ENCODE peak calls at places on chromosomes 6 and 20, in nine cellular contexts. H is uterus, W is MM.1S, C is astrocyte of the cerebellum, L is coronary artery, U is psoas muscle, B is cardiac fibroblast, X is A673, P is cardiac muscle cell. E is an unnamed sample.

GRCh38 chr20:57577679-57578475 is 17.0 kb downstream of the PCK1 start:
- DNase-seq in H (no peak), W (no peak), C (no peak), L (no peak), U (no peak), B (no peak), X (no peak), P (no peak), E (no peak)

GRCh38 chr6:148523051-148523450 is 180.4 kb downstream of the SASH1 start:
- DNase-seq in H (no peak), W (no peak), C (no peak), L (no peak), U (no peak), B (peak; percentile 95), X (no peak), P (no peak), E (no peak)

GRCh38 chr6:3233321-3233720 is 5.9 kb upstream of the TUBB2B start:
- DNase-seq in H (no peak), W (no peak), C (no peak), L (no peak), U (no peak), B (no peak), X (no peak), P (no peak), E (no peak)

GRCh38 chr6:52399511-52400315 is 20.4 kb upstream of the EFHC1 start:
- DNase-seq in H (no peak), W (peak; percentile 51), C (peak; percentile 61), L (no peak), U (no peak), B (peak; percentile 79), X (peak; percentile 58), P (peak; percentile 72), E (no peak)

GRCh38 chr6:44222486-44222986 is 859 bp upstream of the SLC29A1 start:
- DNase-seq in H (no peak), W (no peak), C (no peak), L (no peak), U (no peak), B (no peak), X (no peak), P (no peak), E (no peak)

GRCh38 chr6:3164388-3164787 is 7.0 kb upstream of the TUBB2A start:
- DNase-seq in H (no peak), W (no peak), C (no peak), L (no peak), U (no peak), B (no peak), X (no peak), P (no peak), E (no peak)

GRCh38 chr6:134424131-134424794 is 106.4 kb upstream of the SGK1 start:
- DNase-seq in H (no peak), W (no peak), C (no peak), L (no peak), U (no peak), B (peak; percentile 74), X (no peak), P (no peak), E (no peak)

GRCh38 chr6:39593644-39594043 is 131.6 kb downstream of the KIF6 start:
- DNase-seq in H (no peak), W (no peak), C (no peak), L (no peak), U (no peak), B (no peak), X (no peak), P (no peak), E (no peak)

GRCh38 chr6:38137609-38138008 is 318.1 kb downstream of the ZFAND3 start:
- DNase-seq in H (no peak), W (no peak), C (no peak), L (no peak), U (no peak), B (no peak), X (no peak), P (no peak), E (no peak)

GRCh38 chr6:151627689-151628444 is 134.1 kb downstream of the CCDC170 start:
- DNase-seq in H (no peak), W (no peak), C (no peak), L (no peak), U (no peak), B (no peak), X (peak; percentile 38), P (no peak), E (no peak)

GRCh38 chr6:118896339-118897136 is 2.6 kb downstream of the ASF1A start:
- DNase-seq in H (no peak), W (peak; percentile 69), C (no peak), L (no peak), U (no peak), B (peak; percentile 80), X (peak; percentile 69), P (peak; percentile 24), E (no peak)
- H3K4me3 ChIP-seq in H (no peak overlapping the region), W (peak overlapping the region; percentile 81), C (peak overlapping the region; percentile 81), L (no peak overlapping the region), U (peak overlapping the region; percentile 96), B (peak overlapping the region; percentile 70), X (peak overlapping the region; percentile 81), P (peak overlapping the region; percentile 57), E (no peak overlapping the region)

GRCh38 chr20:61254881-61255589 is 3.0 kb downstream of the CDH4 start:
- DNase-seq in H (no peak), W (no peak), C (no peak), L (no peak), U (no peak), B (peak; percentile 64), X (no peak), P (no peak), E (no peak)

GRCh38 chr20:61253640-61254511 is 1.8 kb downstream of the CDH4 start:
- DNase-seq in H (no peak), W (no peak), C (no peak), L (no peak), U (no peak), B (peak; percentile 22), X (peak; percentile 54), P (peak; percentile 61), E (no peak)

GRCh38 chr20:61251529-61252393 is at the start of gene CDH4:
- DNase-seq in H (no peak), W (no peak), C (no peak), L (no peak), U (no peak), B (no peak), X (peak; percentile 22), P (peak; percentile 63), E (no peak)

GRCh38 chr20:61252601-61253263 is 671 bp downstream of the CDH4 start:
- DNase-seq in H (no peak), W (no peak), C (no peak), L (no peak), U (no peak), B (peak; percentile 20), X (peak; percentile 24), P (peak; percentile 37), E (no peak)

DNA sequence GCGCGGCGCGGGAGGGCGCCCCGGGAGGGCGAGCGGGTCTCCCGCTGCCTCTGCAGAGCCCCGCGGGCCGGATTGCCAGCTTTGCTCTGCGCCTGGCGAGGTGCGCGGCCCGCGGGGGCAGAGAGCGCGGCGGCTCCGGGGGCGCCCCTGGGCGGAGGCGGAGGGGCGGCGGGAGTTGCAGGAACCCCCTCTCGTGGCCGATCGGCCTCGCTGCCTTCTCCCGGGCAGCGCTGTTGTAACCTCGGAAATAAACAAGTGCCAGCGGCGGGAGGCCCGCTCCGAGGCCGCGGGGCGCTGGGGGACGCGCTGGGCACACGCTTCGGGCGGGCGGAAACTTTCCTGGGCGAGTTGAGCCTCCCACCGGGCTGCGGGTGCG is 1.2 kb downstream of the CDH4 start:
- DNase-seq in H (no peak), W (no peak), C (no peak), L (no peak), U (no peak), B (peak; percentile 38), X (peak; percentile 60), P (peak; percentile 67), E (no peak)
- TF ChIP-seq CTCF in H (no peak), W (no peak), C (peak; percentile 52), L (no peak), U (no peak), B (no peak), X (peak; percentile 30), P (peak; percentile 25), E (peak; percentile 38)

GRCh38 chr6:110040716-110041115 is 62.6 kb downstream of the GPR6 start:
- DNase-seq in H (no peak), W (no peak), C (no peak), L (no peak), U (no peak), B (no peak), X (no peak), P (no peak), E (no peak)

GRCh38 chr6:110039364-110039995 is 61.4 kb downstream of the GPR6 start:
- DNase-seq in H (peak; percentile 82), W (peak; percentile 82), C (peak; percentile 80), L (peak; percentile 83), U (peak; percentile 85), B (peak; percentile 93), X (peak; percentile 93), P (peak; percentile 87), E (peak; percentile 64)

GRCh38 chr6:110041149-110041548 is 63.0 kb downstream of the GPR6 start:
- DNase-seq in H (no peak), W (no peak), C (no peak), L (no peak), U (no peak), B (no peak), X (no peak), P (no peak), E (no peak)

GRCh38 chr6:110041830-110042229 is 63.7 kb downstream of the GPR6 start:
- DNase-seq in H (no peak), W (no peak), C (no peak), L (no peak), U (no peak), B (no peak), X (no peak), P (no peak), E (no peak)

DNA sequence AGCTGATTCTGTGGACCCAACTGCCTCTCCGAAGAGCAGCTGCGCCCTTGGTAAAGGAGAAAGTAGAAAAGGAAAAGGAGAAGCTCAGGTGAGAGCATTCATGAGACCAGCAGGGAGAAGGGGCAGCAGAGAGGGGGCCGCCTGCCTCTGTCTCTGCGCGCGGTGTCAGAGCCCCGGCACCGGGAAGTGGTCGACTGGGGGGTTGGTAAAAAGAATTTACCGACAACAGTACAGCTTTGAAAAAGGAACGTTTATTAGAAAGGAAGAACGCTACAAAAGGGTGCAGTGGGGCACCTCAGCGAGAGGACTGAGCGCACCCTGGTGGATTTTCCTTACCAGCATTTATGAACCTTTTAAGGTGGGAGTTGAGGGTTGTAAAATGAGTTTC is 61.9 kb downstream of the GPR6 start:
- DNase-seq in H (no peak), W (peak; percentile 39), C (no peak), L (peak; percentile 62), U (no peak), B (peak; percentile 42), X (peak; percentile 71), P (peak; percentile 37), E (no peak)
- H3K4me3 ChIP-seq in H (peak overlapping the region; percentile 26), W (peak overlapping the region; percentile 56), C (peak overlapping the region; percentile 13), L (peak overlapping the region; percentile 33), U (no peak overlapping the region), B (peak overlapping the region; percentile 37), X (peak overlapping the region; percentile 42), P (no peak overlapping the region), E (peak overlapping the region; percentile 20)

DNA sequence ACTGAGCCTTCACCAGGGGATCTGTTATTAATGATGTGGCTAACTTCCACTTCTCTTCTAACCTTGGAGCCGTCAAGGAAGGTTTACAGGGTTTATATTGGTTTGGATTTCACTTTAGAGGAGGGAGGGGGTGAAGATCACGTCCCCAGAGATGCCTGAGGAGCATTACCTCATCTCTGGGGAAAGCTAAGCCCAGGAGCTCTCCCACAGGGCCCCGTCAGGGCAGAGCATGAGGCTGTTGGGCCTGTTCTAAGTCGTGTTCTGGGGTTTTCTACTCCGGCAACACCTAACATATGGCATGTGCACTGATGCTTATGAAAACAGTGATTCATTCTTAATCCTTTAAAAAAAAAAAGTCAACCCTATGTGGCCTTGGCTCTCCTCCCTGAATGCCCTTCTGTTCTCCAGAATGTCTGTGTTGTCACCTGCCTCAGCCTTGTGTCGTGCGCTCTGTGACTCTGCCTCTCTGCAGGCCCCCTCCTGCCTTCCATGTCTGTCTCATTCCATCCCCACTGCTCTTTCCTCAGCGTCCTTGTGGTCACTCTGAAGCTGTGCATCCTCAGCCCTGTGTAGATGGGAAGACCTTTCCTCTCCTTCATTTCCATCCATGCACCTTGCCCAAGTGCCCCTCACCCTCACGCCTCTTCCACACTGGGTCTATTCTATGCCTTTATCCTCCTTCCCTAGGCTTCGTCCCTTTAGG is 97.4 kb upstream of the JARID2 start:
- DNase-seq in H (no peak), W (no peak), C (peak; percentile 48), L (no peak), U (no peak), B (peak; percentile 84), X (peak; percentile 32), P (no peak), E (peak; percentile 43)
- TF ChIP-seq CTCF in H (no peak), W (no peak), C (peak; percentile 24), L (no peak), U (no peak), B (peak; percentile 24), X (no peak), P (no peak), E (peak; percentile 8)